ENCODE peak calls at places on chromosome 19, in four cellular contexts. W, Y, V and A are unnamed samples.

GRCh38 chr19:16334421-16334820 is 9.8 kb downstream of the KLF2 start:
- DNase-seq in W (no peak), Y (no peak), V (no peak), A (no peak)

GRCh38 chr19:10789876-10790275 is 46.1 kb downstream of the TMED1 start:
- DNase-seq in W (no peak), Y (no peak), V (no peak), A (no peak)

GRCh38 chr19:15418588-15419412 is at the start of gene AKAP8L:
- DNase-seq in W (peak; percentile 97), Y (peak; percentile 100), V (peak; percentile 94), A (peak; percentile 99)

GRCh38 chr19:14189415-14189814 is 16.6 kb downstream of the ADGRL1 start:
- DNase-seq in W (no peak), Y (no peak), V (no peak), A (no peak)

GRCh38 chr19:47284324-47284899 is 9.7 kb downstream of the INAFM1 start:
- DNase-seq in W (peak; percentile 79), Y (peak; percentile 52), V (peak; percentile 75), A (no peak)

GRCh38 chr19:6100284-6100915 is 9.9 kb downstream of the RFX2 start:
- DNase-seq in W (no peak), Y (no peak), V (no peak), A (no peak)

GRCh38 chr19:3868770-3869456 is at the start of gene ZFR2:
- DNase-seq in W (peak; percentile 20), Y (no peak), V (no peak), A (no peak)

GRCh38 chr19:29605653-29606419 is at the start of gene POP4:
- DNase-seq in W (peak; percentile 92), Y (peak; percentile 96), V (peak; percentile 95), A (peak; percentile 98)

GRCh38 chr19:51784922-51785690 is 9.9 kb upstream of the FPR3 start:
- DNase-seq in W (no peak), Y (no peak), V (no peak), A (no peak)

GRCh38 chr19:44587863-44588752 is 25.3 kb upstream of the IGSF23 start:
- DNase-seq in W (no peak), Y (no peak), V (peak; percentile 81), A (no peak)
- TF ChIP-seq CTCF in W (no peak), Y (no peak), V (peak; percentile 19), A (peak; percentile 53)

GRCh38 chr19:44072543-44073401 is 813 bp downstream of the ZNF284 start:
- DNase-seq in W (no peak), Y (no peak), V (peak; percentile 7), A (no peak)
- TF ChIP-seq CTCF in W (no peak), Y (peak; percentile 32), V (no peak), A (no peak)

DNA sequence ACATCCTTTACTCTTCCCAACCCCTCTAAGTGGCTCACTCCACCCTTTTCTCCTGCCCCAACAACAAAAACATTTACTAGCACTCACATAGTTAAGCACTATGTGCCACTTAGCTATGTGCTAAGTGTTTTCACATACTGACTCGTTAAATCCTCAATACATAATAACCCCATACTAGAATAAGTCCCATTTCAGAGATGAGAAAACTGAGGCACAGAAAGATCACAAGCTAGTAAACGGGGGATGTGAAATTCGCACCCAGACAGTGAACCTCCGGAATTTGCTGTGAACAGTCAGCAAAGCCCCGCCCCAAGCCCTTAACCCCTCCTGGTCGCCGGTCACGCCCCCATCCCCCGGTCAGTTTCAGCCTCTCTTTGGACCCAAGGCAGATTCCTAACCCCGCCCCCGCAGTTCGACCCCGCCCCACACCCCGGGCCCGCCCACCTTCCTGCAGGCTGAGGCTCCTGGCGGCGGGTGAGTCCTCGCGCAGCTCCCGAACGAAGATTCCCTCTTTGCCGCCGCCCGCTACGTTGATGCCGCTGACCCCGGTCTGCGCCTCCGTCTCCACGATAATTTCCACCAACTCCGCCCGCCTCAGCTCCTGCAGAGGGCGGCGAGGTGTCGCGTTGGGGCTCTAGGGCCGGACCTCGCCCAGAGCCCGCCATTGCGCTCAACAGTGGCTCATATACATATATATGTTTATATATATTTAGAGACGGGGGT is 9.8 kb downstream of the PRX start:
- DNase-seq in W (peak; percentile 96), Y (peak; percentile 98), V (peak; percentile 98), A (peak; percentile 93)
- TF ChIP-seq CTCF in W (peak; percentile 24), Y (no peak), V (no peak), A (no peak)

DNA sequence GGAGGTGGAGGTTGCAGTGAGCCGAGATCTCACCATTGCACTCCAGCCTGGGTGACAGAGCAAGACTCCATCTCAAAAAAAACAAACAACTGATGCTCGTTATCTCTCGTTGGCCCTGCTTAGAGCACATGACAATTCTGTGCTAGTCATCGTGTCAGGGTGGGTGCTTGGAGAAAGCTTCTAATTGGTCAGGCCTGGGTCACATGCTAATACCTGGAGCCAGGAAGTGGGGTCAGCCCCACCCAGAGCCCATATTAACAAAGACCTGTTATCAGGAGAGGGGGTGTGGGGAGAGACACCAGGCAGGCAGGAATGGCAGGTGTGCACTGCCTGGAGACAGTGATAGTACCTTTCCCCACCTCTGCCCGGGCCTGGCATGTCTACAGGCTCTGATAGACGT is 84.9 kb downstream of the DPF1 start:
- DNase-seq in W (no peak), Y (no peak), V (no peak), A (no peak)
- TF ChIP-seq CTCF in W (no peak), Y (no peak), V (no peak), A (no peak)

GRCh38 chr19:42424712-42425131 is 2.5 kb downstream of the LIPE start:
- DNase-seq in W (no peak), Y (no peak), V (no peak), A (no peak)
- TF ChIP-seq CTCF in W (peak; percentile 43), Y (no peak), V (no peak), A (peak; percentile 32)

DNA sequence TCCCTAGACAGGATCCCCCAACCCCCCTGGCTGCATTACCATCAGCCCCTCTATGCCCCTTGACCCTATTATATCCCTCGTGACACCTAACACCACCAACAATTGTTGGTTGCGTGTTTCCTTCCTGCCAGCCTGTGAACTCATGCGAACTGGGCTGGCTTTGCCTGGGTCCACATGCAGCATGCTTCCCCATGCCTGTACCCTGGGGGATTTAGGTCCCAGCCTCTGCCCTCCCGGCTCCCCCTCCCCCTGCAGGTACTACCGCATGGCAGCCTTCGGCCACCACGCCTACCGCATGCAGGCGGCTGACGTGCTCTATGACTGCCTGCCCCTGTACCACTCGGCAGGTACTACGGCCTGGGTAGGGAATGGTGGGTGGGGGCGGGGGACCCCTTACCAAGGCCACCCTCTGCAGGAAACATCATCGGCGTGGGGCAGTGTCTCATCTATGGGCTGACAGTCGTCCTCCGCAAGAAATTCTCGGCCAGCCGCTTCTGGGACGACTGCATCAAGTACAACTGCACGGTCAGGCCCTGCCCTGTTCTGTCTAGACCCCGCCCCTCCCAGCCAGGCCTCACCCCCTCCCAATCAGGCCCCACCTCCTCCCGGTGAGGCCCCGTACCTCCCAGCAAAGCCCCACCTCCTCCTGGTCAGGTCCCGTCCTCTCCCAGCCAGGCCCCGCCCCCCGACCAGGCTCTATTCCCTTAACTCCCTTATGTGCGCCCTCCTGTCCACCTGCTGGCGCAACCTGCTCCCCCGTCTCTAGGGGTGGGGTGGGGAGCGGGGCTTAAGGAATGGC is 18.5 kb downstream of the SLC27A1 start:
- DNase-seq in W (peak; percentile 57), Y (peak; percentile 78), V (peak; percentile 28), A (no peak)
- TF ChIP-seq CTCF in W (peak; percentile 47), Y (peak; percentile 8), V (no peak), A (peak; percentile 8)